ENCODE peak calls at places on chromosomes 5 and 9, in eight cellular contexts. R is IMR-90, U is mesendoderm, L is A549, K is dorsolateral prefrontal cortex, X is thoracic aorta, Z is tibial artery, B is aorta. Q is an unnamed sample.

GRCh38 chr5:82719368-82719767 is 357.8 kb downstream of the TMEM167A start:
- DNase-seq in R (peak; percentile 2), U (no peak), K (no peak), L (no peak), Z (no peak), B (no peak), X (no peak), Q (no peak)

GRCh38 chr5:119439140-119439625 is 13.1 kb upstream of the HSD17B4 start:
- DNase-seq in L (peak; percentile 29), U (no peak), X (no peak), K (no peak), R (no peak), B (no peak), Z (no peak), Q (no peak)

GRCh38 chr5:120055858-120056257 is 408.2 kb upstream of the PRR16 start:
- DNase-seq in R (peak; percentile 76), L (peak; percentile 17), U (no peak), K (no peak), B (no peak), Z (no peak), X (no peak), Q (no peak)

GRCh38 chr9:136847065-136847826 is 2.0 kb upstream of the PHPT1 start:
- DNase-seq in U (peak; percentile 92), X (no peak), B (no peak), Z (no peak), K (no peak), L (peak; percentile 85), R (peak; percentile 39), Q (no peak)

GRCh38 chr5:154923441-154924430 is 14.3 kb downstream of the GEMIN5 start:
- DNase-seq in Z (no peak), X (no peak), L (no peak), U (no peak), K (no peak), B (no peak), R (peak; percentile 57), Q (no peak)

GRCh38 chr9:36584626-36585460 is 12.1 kb downstream of the MELK start:
- DNase-seq in Z (no peak), X (no peak), R (peak; percentile 86), L (no peak), U (peak; percentile 25), B (no peak), K (no peak), Q (no peak)

GRCh38 chr5:134570886-134571285 is 45.4 kb downstream of the JADE2 start:
- DNase-seq in R (no peak), L (no peak), Z (no peak), U (no peak), K (no peak), X (no peak), B (no peak), Q (no peak)

GRCh38 chr5:180180846-180181245 is 28.2 kb downstream of the RASGEF1C start:
- DNase-seq in R (no peak), X (no peak), Z (no peak), L (no peak), K (no peak), B (no peak), U (no peak), Q (no peak)

GRCh38 chr9:17019398-17019797 is 115.4 kb upstream of the CNTLN start:
- DNase-seq in Z (no peak), X (no peak), K (no peak), B (no peak), R (no peak), L (no peak), U (no peak), Q (no peak)

GRCh38 chr5:179874136-179874535 is 15.5 kb upstream of the MRNIP start:
- DNase-seq in K (no peak), B (no peak), U (no peak), Z (no peak), R (no peak), X (no peak), L (no peak), Q (no peak)

DNA sequence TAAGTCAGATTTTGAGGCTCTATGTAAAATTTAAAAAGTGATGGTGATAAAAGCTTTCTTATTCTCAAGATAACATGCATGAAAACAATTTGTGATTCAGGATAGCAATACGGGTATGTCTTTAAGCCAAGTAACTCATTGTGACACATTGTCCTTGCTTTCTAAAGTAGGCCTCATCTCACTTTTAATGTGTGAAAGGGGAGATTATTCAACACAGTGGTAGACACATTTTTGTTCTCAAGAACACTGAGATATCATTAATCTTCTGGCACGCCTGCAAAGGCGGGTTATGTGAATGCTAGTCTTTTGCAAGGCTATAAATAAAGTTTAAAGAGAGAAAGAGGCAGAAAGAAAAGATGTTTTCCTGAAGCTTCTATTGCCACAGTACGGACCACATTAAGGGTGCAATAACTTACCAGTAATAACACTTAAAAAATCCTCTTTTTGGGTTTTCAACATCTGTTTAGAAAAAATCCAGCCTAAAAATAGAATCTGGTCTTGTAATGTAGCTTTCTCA is 181.8 kb upstream of the MEF2C start:
- DNase-seq in X (no peak), B (no peak), R (no peak), K (no peak), U (peak; percentile 4), Z (no peak), L (no peak), Q (no peak)
- H3K27ac ChIP-seq in X (no peak overlapping the region), B (no peak overlapping the region), R (no peak overlapping the region), K (no peak overlapping the region), U (no peak overlapping the region), Z (no peak overlapping the region), L (no peak overlapping the region), Q (no peak overlapping the region)

GRCh38 chr9:126517751-126518261 is 95.9 kb upstream of the LMX1B start:
- DNase-seq in X (no peak), L (no peak), R (no peak), K (no peak), Z (no peak), B (no peak), U (peak; percentile 87), Q (no peak)
- H3K27ac ChIP-seq in X (no peak overlapping the region), L (no peak overlapping the region), R (no peak overlapping the region), K (no peak overlapping the region), Z (no peak overlapping the region), B (no peak overlapping the region), U (peak overlapping the region; percentile 4), Q (no peak overlapping the region)

GRCh38 chr5:65727491-65728156 is 5.6 kb downstream of the NLN start:
- DNase-seq in B (no peak), R (no peak), K (no peak), L (no peak), Z (no peak), U (no peak), X (no peak), Q (no peak)
- H3K27ac ChIP-seq in B (no peak overlapping the region), R (no peak overlapping the region), K (no peak overlapping the region), L (no peak overlapping the region), Z (no peak overlapping the region), U (no peak overlapping the region), X (no peak overlapping the region), Q (no peak overlapping the region)

GRCh38 chr5:177299711-177300110 is 3.8 kb downstream of the RAB24 start:
- DNase-seq in L (no peak), X (no peak), K (no peak), R (no peak), U (no peak), Z (no peak), B (peak; percentile 65), Q (no peak)

GRCh38 chr5:177300236-177300880 is 3.2 kb downstream of the RAB24 start:
- DNase-seq in Z (peak; percentile 72), U (peak; percentile 83), L (no peak), R (peak; percentile 80), X (no peak), B (peak; percentile 73), K (no peak), Q (no peak)

GRCh38 chr5:177295929-177296328 is 7.6 kb downstream of the RAB24 start:
- DNase-seq in L (no peak), B (no peak), Z (no peak), X (no peak), U (no peak), R (no peak), K (no peak), Q (no peak)

GRCh38 chr5:177296581-177296980 is 6.9 kb downstream of the RAB24 start:
- DNase-seq in K (no peak), B (no peak), L (no peak), R (no peak), X (no peak), Z (no peak), U (no peak), Q (no peak)

DNA sequence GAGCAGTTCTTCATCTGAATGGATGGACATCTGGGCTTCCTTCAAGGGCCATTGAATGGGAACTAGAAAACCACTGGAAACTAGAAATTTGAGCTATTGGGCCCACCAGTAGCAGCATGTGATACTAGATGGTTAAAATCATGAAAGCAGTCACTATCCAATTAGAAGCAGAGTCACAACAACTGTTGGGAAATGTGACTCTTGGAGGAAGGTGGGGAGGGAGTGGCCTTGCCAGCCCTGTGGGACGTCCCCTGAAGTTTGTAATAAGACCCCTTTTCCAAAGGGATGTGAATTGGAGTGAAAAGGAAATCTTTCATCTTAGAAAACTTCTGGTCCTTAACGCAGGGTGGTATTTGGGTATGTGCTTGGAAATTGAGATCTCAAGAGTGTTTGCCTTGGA is 5.6 kb downstream of the RAB24 start:
- DNase-seq in L (no peak), Z (no peak), R (no peak), K (no peak), B (no peak), X (no peak), U (peak; percentile 32), Q (no peak)
- H3K27ac ChIP-seq in L (no peak overlapping the region), Z (no peak overlapping the region), R (no peak overlapping the region), K (no peak overlapping the region), B (no peak overlapping the region), X (no peak overlapping the region), U (no peak overlapping the region), Q (no peak overlapping the region)

DNA sequence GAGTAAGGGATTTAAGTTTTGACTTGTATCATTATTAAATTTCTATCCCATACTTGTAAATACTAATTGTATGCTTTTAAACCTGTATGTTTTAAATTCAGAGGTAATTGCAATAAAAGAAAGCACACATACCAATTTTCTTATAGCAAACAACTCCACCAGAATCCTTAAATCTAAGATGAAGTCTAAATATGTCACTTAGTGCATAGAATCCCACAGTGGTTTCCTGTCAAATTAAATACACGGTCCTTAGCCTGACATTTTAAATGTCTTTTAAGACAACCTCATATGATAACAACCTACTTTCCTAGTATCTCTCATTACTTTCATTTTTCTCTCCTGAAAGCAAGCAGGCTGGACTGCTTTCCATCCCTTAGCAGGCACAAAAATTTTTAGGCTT is 52.0 kb downstream of the JMY start:
- DNase-seq in L (no peak), X (no peak), Z (no peak), U (no peak), R (no peak), K (no peak), B (no peak), Q (no peak)
- H3K27ac ChIP-seq in L (no peak overlapping the region), X (no peak overlapping the region), Z (no peak overlapping the region), U (no peak overlapping the region), R (no peak overlapping the region), K (no peak overlapping the region), B (no peak overlapping the region), Q (no peak overlapping the region)

Q was measured in caudate nucleus.